ENCODE peak calls at places on chromosome 14, in four cellular contexts. One of them, this sample, is unnamed.

GRCh38 chr14:65101631-65102440 is 481 bp downstream of the MAX start:
- DNase-seq in H1: peak; percentile 62
- DNase-seq in heart left ventricle: peak; percentile 47
- DNase-seq in transverse colon: peak; percentile 34
- DNase-seq in this sample: peak; percentile 61

GRCh38 chr14:101604228-101604934 is 43.1 kb downstream of the DIO3 start:
- DNase-seq in heart left ventricle: no peak
- DNase-seq in H1: no peak
- DNase-seq in transverse colon: peak; percentile 1
- DNase-seq in this sample: no peak

GRCh38 chr14:93456356-93456755 is 25.6 kb downstream of the UNC79 start:
- DNase-seq in heart left ventricle: no peak
- DNase-seq in H1: no peak
- DNase-seq in transverse colon: no peak
- DNase-seq in this sample: no peak

GRCh38 chr14:42869681-42870080 is 1263.0 kb downstream of the LRFN5 start:
- DNase-seq in H1: no peak
- DNase-seq in transverse colon: no peak
- DNase-seq in heart left ventricle: no peak
- DNase-seq in this sample: no peak

GRCh38 chr14:30528778-30529642 is 29.9 kb upstream of the G2E3 start:
- DNase-seq in transverse colon: no peak
- DNase-seq in H1: no peak
- DNase-seq in heart left ventricle: no peak
- DNase-seq in this sample: no peak

GRCh38 chr14:77641534-77642341 is 25.3 kb upstream of the SPTLC2 start:
- DNase-seq in transverse colon: peak; percentile 76
- DNase-seq in H1: no peak
- DNase-seq in heart left ventricle: peak; percentile 85
- DNase-seq in this sample: peak; percentile 77

GRCh38 chr14:100825691-100826331 is at the start of gene MEG3:
- DNase-seq in transverse colon: peak; percentile 22
- DNase-seq in H1: no peak
- DNase-seq in heart left ventricle: peak; percentile 42
- DNase-seq in this sample: peak; percentile 86

GRCh38 chr14:53217283-53217994 is 64.3 kb upstream of the DDHD1 start:
- DNase-seq in heart left ventricle: peak; percentile 83
- DNase-seq in H1: peak; percentile 94
- DNase-seq in transverse colon: peak; percentile 77
- DNase-seq in this sample: peak; percentile 71

GRCh38 chr14:89139404-89140247 is 277.4 kb downstream of the FOXN3 start:
- DNase-seq in H1: no peak
- DNase-seq in transverse colon: no peak
- DNase-seq in heart left ventricle: no peak
- DNase-seq in this sample: no peak

GRCh38 chr14:50083467-50084337 is 32.7 kb downstream of the VCPKMT start:
- DNase-seq in transverse colon: no peak
- DNase-seq in heart left ventricle: no peak
- DNase-seq in H1: no peak
- DNase-seq in this sample: no peak

GRCh38 chr14:21399311-21399870 is 15.6 kb upstream of the SUPT16H start:
- DNase-seq in heart left ventricle: no peak
- DNase-seq in H1: no peak
- DNase-seq in transverse colon: no peak
- DNase-seq in this sample: no peak

GRCh38 chr14:91229743-91230200 is 14.7 kb downstream of the GPR68 start:
- DNase-seq in H1: no peak
- DNase-seq in heart left ventricle: no peak
- DNase-seq in transverse colon: peak; percentile 48
- DNase-seq in this sample: no peak

GRCh38 chr14:30143617-30144016 is 216.0 kb upstream of the PRKD1 start:
- DNase-seq in heart left ventricle: no peak
- DNase-seq in transverse colon: no peak
- DNase-seq in H1: no peak
- DNase-seq in this sample: no peak

GRCh38 chr14:53411110-53411509 is 258.0 kb upstream of the DDHD1 start:
- DNase-seq in H1: no peak
- DNase-seq in heart left ventricle: peak; percentile 41
- DNase-seq in transverse colon: no peak
- DNase-seq in this sample: no peak

GRCh38 chr14:103724116-103724515 is 8.5 kb downstream of the ZFYVE21 start:
- DNase-seq in transverse colon: peak; percentile 35
- DNase-seq in heart left ventricle: peak; percentile 85
- DNase-seq in H1: no peak
- DNase-seq in this sample: peak; percentile 82

GRCh38 chr14:52583544-52583943 is 30.9 kb downstream of the GPR137C start:
- DNase-seq in transverse colon: no peak
- DNase-seq in H1: no peak
- DNase-seq in heart left ventricle: no peak
- DNase-seq in this sample: no peak

GRCh38 chr14:22296722-22297121 is 292.3 kb downstream of the DAD1 start:
- DNase-seq in transverse colon: no peak
- DNase-seq in H1: no peak
- DNase-seq in heart left ventricle: no peak
- DNase-seq in this sample: no peak

GRCh38 chr14:55133416-55133815 is 4.4 kb downstream of the LGALS3 start:
- DNase-seq in heart left ventricle: no peak
- DNase-seq in H1: no peak
- DNase-seq in transverse colon: no peak
- DNase-seq in this sample: no peak

GRCh38 chr14:99603471-99603933 is 505 bp downstream of the CCDC85C start:
- DNase-seq in H1: peak; percentile 71
- DNase-seq in transverse colon: peak; percentile 33
- DNase-seq in heart left ventricle: no peak
- DNase-seq in this sample: peak; percentile 65
- H3K4me1 ChIP-seq in H1: peaks cover 14% of the 10 kb centered on the region
- H3K4me1 ChIP-seq in transverse colon: peaks cover 55% of the 10 kb centered on the region
- H3K4me1 ChIP-seq in heart left ventricle: peaks cover 55% of the 10 kb centered on the region
- H3K4me1 ChIP-seq in this sample: peaks cover 32% of the 10 kb centered on the region

GRCh38 chr14:68638817-68639517 is 153.9 kb downstream of the ZFP36L1 start:
- DNase-seq in H1: peak; percentile 42
- DNase-seq in heart left ventricle: no peak
- DNase-seq in transverse colon: no peak
- DNase-seq in this sample: no peak
- H3K27ac ChIP-seq in H1: no peak overlapping the region
- H3K27ac ChIP-seq in heart left ventricle: peak overlapping the region; percentile 72
- H3K27ac ChIP-seq in transverse colon: peak overlapping the region; percentile 78
- H3K27ac ChIP-seq in this sample: no peak overlapping the region

DNA sequence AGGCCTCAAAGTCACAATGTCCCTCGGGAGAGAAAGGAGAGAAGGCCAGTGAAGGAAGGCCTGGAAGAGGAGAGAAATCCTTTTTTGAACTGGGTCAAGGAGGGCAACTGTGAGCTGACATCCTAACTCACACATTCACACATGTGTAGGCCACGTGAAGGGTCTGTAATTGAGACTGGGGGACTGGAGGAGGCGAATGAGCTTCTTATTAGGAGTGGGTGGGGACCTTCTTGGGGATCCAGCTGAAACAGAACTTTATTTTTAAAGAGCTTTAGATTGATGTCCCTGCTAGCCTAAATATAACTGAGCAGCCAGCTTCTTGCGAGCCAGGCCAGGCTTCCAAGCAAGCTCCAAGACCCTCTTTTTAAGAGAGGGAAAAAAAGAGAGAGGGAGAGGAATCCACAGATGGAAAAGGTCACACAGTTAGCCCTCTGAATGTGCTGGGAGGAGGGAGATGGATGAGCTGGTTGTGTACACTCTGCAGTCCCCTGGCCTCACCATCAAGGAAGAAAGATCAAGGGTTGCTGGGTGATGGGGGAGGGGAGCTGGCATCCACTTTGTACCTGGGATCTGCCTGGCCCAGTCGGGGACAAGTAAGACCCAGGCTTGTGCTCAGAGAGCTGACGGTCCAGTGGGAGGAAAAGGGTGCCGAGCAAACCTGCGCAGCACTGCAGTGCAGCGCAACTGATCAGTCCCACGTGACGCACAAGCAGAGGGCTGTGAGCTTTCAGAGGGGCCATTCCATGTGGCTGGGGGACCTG is 154.6 kb downstream of the ZFP36L1 start:
- DNase-seq in heart left ventricle: no peak
- DNase-seq in transverse colon: no peak
- DNase-seq in H1: peak; percentile 42
- DNase-seq in this sample: no peak
- H3K4me3 ChIP-seq in heart left ventricle: no peak overlapping the region
- H3K4me3 ChIP-seq in transverse colon: no peak overlapping the region
- H3K4me3 ChIP-seq in H1: no peak overlapping the region
- H3K4me3 ChIP-seq in this sample: no peak overlapping the region

GRCh38 chr14:106874365-106874764 is 1348.0 kb downstream of the TMEM121 start:
- DNase-seq in H1: no peak
- DNase-seq in transverse colon: no peak
- DNase-seq in heart left ventricle: no peak
- DNase-seq in this sample: no peak

GRCh38 chr14:106875503-106875902 is 1349.1 kb downstream of the TMEM121 start:
- DNase-seq in heart left ventricle: no peak
- DNase-seq in transverse colon: peak; percentile 51
- DNase-seq in H1: no peak
- DNase-seq in this sample: peak; percentile 46

GRCh38 chr14:106877527-106877926 is 1351.1 kb downstream of the TMEM121 start:
- DNase-seq in H1: no peak
- DNase-seq in transverse colon: no peak
- DNase-seq in heart left ventricle: no peak
- DNase-seq in this sample: no peak

GRCh38 chr14:106879241-106879640 is 1352.9 kb downstream of the TMEM121 start:
- DNase-seq in heart left ventricle: no peak
- DNase-seq in transverse colon: peak; percentile 72
- DNase-seq in H1: peak; percentile 42
- DNase-seq in this sample: peak; percentile 59

GRCh38 chr14:106876711-106877110 is 1350.3 kb downstream of the TMEM121 start:
- DNase-seq in transverse colon: no peak
- DNase-seq in H1: no peak
- DNase-seq in heart left ventricle: no peak
- DNase-seq in this sample: no peak
- H3K4me1 ChIP-seq in transverse colon: no peaks in the 10 kb centered on the region
- H3K4me1 ChIP-seq in H1: no peaks in the 10 kb centered on the region
- H3K4me1 ChIP-seq in heart left ventricle: no peaks in the 10 kb centered on the region
- H3K4me1 ChIP-seq in this sample: no peaks in the 10 kb centered on the region

GRCh38 chr14:74348241-74348734 is at the start of gene VRTN:
- DNase-seq in heart left ventricle: no peak
- DNase-seq in H1: peak; percentile 72
- DNase-seq in transverse colon: no peak
- DNase-seq in this sample: no peak

GRCh38 chr14:74346341-74346740 is 1.9 kb upstream of the VRTN start:
- DNase-seq in H1: no peak
- DNase-seq in transverse colon: no peak
- DNase-seq in heart left ventricle: no peak
- DNase-seq in this sample: no peak

GRCh38 chr14:74348735-74349463 is 628 bp downstream of the VRTN start:
- DNase-seq in H1: no peak
- DNase-seq in transverse colon: no peak
- DNase-seq in heart left ventricle: no peak
- DNase-seq in this sample: no peak

GRCh38 chr14:74347795-74348100 is 523 bp upstream of the VRTN start:
- DNase-seq in H1: no peak
- DNase-seq in heart left ventricle: no peak
- DNase-seq in transverse colon: no peak
- DNase-seq in this sample: no peak

DNA sequence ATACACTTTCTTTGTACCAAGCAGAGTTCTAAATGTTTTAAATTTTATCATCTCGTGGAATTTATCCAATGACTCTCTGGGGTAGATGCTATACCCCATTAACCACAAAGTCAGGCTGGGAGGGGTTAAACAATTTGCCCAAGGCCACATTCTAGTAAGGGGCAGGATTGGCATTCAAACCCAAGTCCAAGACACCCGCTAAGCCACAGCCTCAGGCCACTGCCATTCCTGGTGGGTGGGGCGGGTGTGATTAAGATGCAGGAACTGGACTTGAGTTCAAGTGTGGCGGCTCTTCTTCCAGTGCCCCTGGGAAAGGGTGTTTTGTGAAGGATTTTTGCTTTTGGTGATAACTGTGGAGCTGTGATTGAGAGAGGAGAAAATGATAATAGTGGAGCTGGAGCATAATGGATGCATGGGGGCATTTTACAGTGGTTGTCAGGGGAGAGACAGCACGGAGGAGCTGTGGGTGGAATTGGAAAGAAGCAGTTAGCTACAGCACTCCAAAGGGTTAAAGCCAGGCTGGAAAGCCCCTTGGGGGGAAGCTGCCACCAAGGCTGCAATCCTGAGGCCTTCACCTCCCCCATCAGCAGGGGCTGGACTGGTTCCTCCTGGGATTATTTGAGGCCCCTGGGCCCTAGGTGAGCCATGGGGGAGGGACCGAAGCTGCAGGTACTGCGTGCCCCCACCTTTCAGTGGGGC is 1.0 kb upstream of the VRTN start:
- DNase-seq in transverse colon: no peak
- DNase-seq in H1: peak; percentile 67
- DNase-seq in heart left ventricle: no peak
- DNase-seq in this sample: no peak
- H3K27ac ChIP-seq in transverse colon: no peak overlapping the region
- H3K27ac ChIP-seq in H1: peak overlapping the region; percentile 89
- H3K27ac ChIP-seq in heart left ventricle: no peak overlapping the region
- H3K27ac ChIP-seq in this sample: no peak overlapping the region

GRCh38 chr14:85528882-85529585 is 910 bp upstream of the FLRT2 start:
- DNase-seq in H1: no peak
- DNase-seq in transverse colon: no peak
- DNase-seq in heart left ventricle: no peak
- DNase-seq in this sample: peak; percentile 27
- H3K4me3 ChIP-seq in H1: peak overlapping the region; percentile 53
- H3K4me3 ChIP-seq in transverse colon: no peak overlapping the region
- H3K4me3 ChIP-seq in heart left ventricle: peak overlapping the region; percentile 67
- H3K4me3 ChIP-seq in this sample: peak overlapping the region; percentile 70

This sample was measured in pancreas.